ENCODE peak calls at places on chromosome 3, in four cellular contexts. V is epithelial cell of prostate, I is A172, B is H9. X is an unnamed sample.

GRCh38 chr3:13937131-13937530 is 57.3 kb upstream of the WNT7A start:
- DNase-seq in V (no peak), I (no peak), B (no peak), X (no peak)

GRCh38 chr3:114411811-114412803 is 118.3 kb downstream of the TIGIT start:
- DNase-seq in V (no peak), I (peak; percentile 61), B (no peak), X (no peak)

GRCh38 chr3:34377961-34378360 is 579.5 kb downstream of the PDCD6IP start:
- DNase-seq in V (no peak), I (no peak), B (no peak), X (no peak)

GRCh38 chr3:43105224-43105596 is 669 bp downstream of the POMGNT2 start:
- DNase-seq in V (no peak), I (no peak), B (no peak), X (no peak)

GRCh38 chr3:115819785-115820384 is 196.6 kb downstream of the GAP43 start:
- DNase-seq in V (peak; percentile 37), I (peak; percentile 84), B (peak; percentile 50), X (peak; percentile 50)

GRCh38 chr3:155382396-155383042 is 89.0 kb upstream of the STRIT1 start:
- DNase-seq in V (no peak), I (peak; percentile 76), B (peak; percentile 83), X (peak; percentile 67)

GRCh38 chr3:112405845-112406244 is 72.9 kb downstream of the CD200 start:
- DNase-seq in V (peak; percentile 51), I (no peak), B (no peak), X (no peak)

GRCh38 chr3:26625187-26625586 is 2.6 kb downstream of the LRRC3B start:
- DNase-seq in V (no peak), I (no peak), B (peak; percentile 52), X (no peak)

GRCh38 chr3:184448321-184449160 is 68.7 kb downstream of the CHRD start:
- DNase-seq in V (peak; percentile 90), I (peak; percentile 98), B (no peak), X (no peak)

GRCh38 chr3:197428961-197429360 is 126.8 kb downstream of the BDH1 start:
- DNase-seq in V (no peak), I (no peak), B (no peak), X (no peak)

GRCh38 chr3:51759203-51759602 is 19.8 kb downstream of the IQCF6 start:
- DNase-seq in V (no peak), I (no peak), B (no peak), X (no peak)

GRCh38 chr3:150783920-150784746 is 21.2 kb upstream of the SIAH2 start:
- DNase-seq in V (peak; percentile 80), I (no peak), B (no peak), X (no peak)

GRCh38 chr3:141421639-141422319 is 53.5 kb downstream of the ZBTB38 start:
- DNase-seq in V (no peak), I (peak; percentile 80), B (no peak), X (no peak)

GRCh38 chr3:33144433-33144832 is 30.6 kb downstream of the CRTAP start:
- DNase-seq in V (no peak), I (no peak), B (peak; percentile 79), X (peak; percentile 28)

GRCh38 chr3:172138792-172139507 is 99.6 kb downstream of the FNDC3B start:
- DNase-seq in V (no peak), I (peak; percentile 66), B (no peak), X (no peak)

GRCh38 chr3:186067360-186068242 is 41.3 kb downstream of the ETV5 start:
- DNase-seq in V (no peak), I (no peak), B (no peak), X (no peak)

GRCh38 chr3:46998121-46998851 is 18.8 kb downstream of the NBEAL2 start:
- DNase-seq in V (no peak), I (no peak), B (peak; percentile 93), X (no peak)

GRCh38 chr3:127182848-127183714 is 9.8 kb upstream of the PRR23E start:
- DNase-seq in V (no peak), I (no peak), B (peak; percentile 67), X (no peak)

GRCh38 chr3:170344971-170345370 is 12.5 kb upstream of the SKIL start:
- DNase-seq in V (no peak), I (no peak), B (no peak), X (no peak)

GRCh38 chr3:10192953-10193691 is 28.4 kb downstream of the IRAK2 start:
- DNase-seq in V (peak; percentile 82), I (peak; percentile 97), B (peak; percentile 51), X (no peak)

GRCh38 chr3:72127843-72128242 is 342.9 kb upstream of the PROK2 start:
- DNase-seq in V (peak; percentile 29), I (peak; percentile 18), B (no peak), X (no peak)

GRCh38 chr3:194035406-194036138 is 100.4 kb upstream of the HES1 start:
- DNase-seq in V (no peak), I (no peak), B (no peak), X (no peak)

GRCh38 chr3:62248831-62249776 is 124.2 kb downstream of the FEZF2 start:
- DNase-seq in V (no peak), I (no peak), B (no peak), X (no peak)

GRCh38 chr3:23701711-23702110 is 104.0 kb upstream of the UBE2E1 start:
- DNase-seq in V (no peak), I (no peak), B (no peak), X (no peak)

GRCh38 chr3:129487183-129487867 is 41.1 kb upstream of the RHO start:
- DNase-seq in V (no peak), I (no peak), B (no peak), X (no peak)

GRCh38 chr3:151282921-151283320 is 4.6 kb upstream of the P2RY14 start:
- DNase-seq in V (no peak), I (peak; percentile 73), B (no peak), X (no peak)

GRCh38 chr3:32431481-32431880 is 39.8 kb downstream of the CMTM7 start:
- DNase-seq in V (no peak), I (no peak), B (no peak), X (no peak)

GRCh38 chr3:124512881-124513609 is 217.2 kb upstream of the UMPS start:
- DNase-seq in V (no peak), I (peak; percentile 39), B (peak; percentile 41), X (no peak)

GRCh38 chr3:170027691-170028102 is 10.1 kb upstream of the GPR160 start:
- DNase-seq in V (no peak), I (no peak), B (no peak), X (no peak)

GRCh38 chr3:50226888-50227389 is 9.1 kb upstream of the GNAI2 start:
- DNase-seq in V (no peak), I (no peak), B (no peak), X (no peak)

GRCh38 chr3:98770261-98771039 is 7.3 kb downstream of the ST3GAL6 start:
- DNase-seq in V (no peak), I (no peak), B (no peak), X (no peak)

GRCh38 chr3:64084640-64085039 is 61.3 kb upstream of the PSMD6 start:
- DNase-seq in V (peak; percentile 68), I (peak; percentile 93), B (no peak), X (no peak)

GRCh38 chr3:27532931-27533607 is 48.9 kb upstream of the SLC4A7 start:
- DNase-seq in V (no peak), I (peak; percentile 55), B (peak; percentile 50), X (no peak)

GRCh38 chr3:46852839-46853355 is 10.3 kb downstream of the MYL3 start:
- DNase-seq in V (no peak), I (no peak), B (no peak), X (no peak)

GRCh38 chr3:113898892-113899291 is 48.9 kb upstream of the ZDHHC23 start:
- DNase-seq in V (no peak), I (peak; percentile 21), B (no peak), X (no peak)

GRCh38 chr3:12454076-12454807 is 30.0 kb upstream of the TSEN2 start:
- DNase-seq in V (no peak), I (no peak), B (no peak), X (no peak)

GRCh38 chr3:194856296-194856695 is 170.6 kb downstream of the FAM43A start:
- DNase-seq in V (no peak), I (no peak), B (no peak), X (no peak)

GRCh38 chr3:99895706-99896441 is 78.2 kb downstream of the CMSS1 start:
- DNase-seq in V (no peak), I (peak; percentile 86), B (no peak), X (no peak)

GRCh38 chr3:12613250-12613649 is 50.7 kb downstream of the RAF1 start:
- DNase-seq in V (no peak), I (no peak), B (no peak), X (no peak)